ENCODE peak calls at places on chromosomes 4 and X, in nine cellular contexts. V is cardiac muscle cell, Y is astrocyte of the spinal cord, D is Peyer's patch, K is fibroblast of mammary gland, Q is GM06990, O is fibroblast of pulmonary artery, U is cardiac fibroblast, F is AG04449. C is an unnamed sample.

GRCh38 chr4:95209942-95210341 is 338.8 kb downstream of the UNC5C start:
- DNase-seq in V (no peak), Y (no peak), D (no peak), K (no peak), Q (no peak), O (no peak), U (no peak), F (no peak), C (no peak)

GRCh38 chr4:24645765-24646550 is 61.6 kb upstream of the DHX15 start:
- DNase-seq in V (no peak), Y (no peak), D (no peak), K (no peak), Q (no peak), O (no peak), U (no peak), F (no peak), C (no peak)

GRCh38 chr4:156248921-156249320 is 295.3 kb upstream of the CTSO start:
- DNase-seq in V (no peak), Y (no peak), D (no peak), K (peak), Q (no peak), O (no peak), U (no peak), F (no peak), C (peak)

GRCh38 chr4:155249036-155249566 is 40.7 kb downstream of the NPY2R start:
- DNase-seq in V (no peak), Y (no peak), D (no peak), K (no peak), Q (no peak), O (no peak), U (no peak), F (no peak), C (peak)

GRCh38 chr4:55184600-55185523 is 59.5 kb upstream of the KDR start:
- DNase-seq in V (peak), Y (peak), D (no peak), K (peak), Q (no peak), O (peak), U (peak), F (peak), C (peak)

GRCh38 chr4:102625232-102625930 is 124.2 kb downstream of the NFKB1 start:
- DNase-seq in V (peak), Y (peak), D (no peak), K (peak), Q (peak), O (peak), U (peak), F (no peak), C (peak)

GRCh38 chr4:8228319-8229250 is 29.5 kb downstream of the SH3TC1 start:
- DNase-seq in V (peak), Y (peak), D (peak), K (peak), Q (peak), O (peak), U (peak), F (peak), C (peak)

GRCh38 chr4:17521595-17521994 is 6.6 kb downstream of the CLRN2 start:
- DNase-seq in V (no peak), Y (no peak), D (no peak), K (no peak), Q (no peak), O (no peak), U (no peak), F (no peak), C (no peak)

GRCh38 chrX:135931644-135932487 is 38.4 kb downstream of the SAGE1 start:
- DNase-seq in V (peak), Y (peak), D (peak), K (peak), Q (no peak), O (peak), U (peak), F (no peak), C (peak)

GRCh38 chrX:24594531-24594930 is 52.6 kb downstream of the PCYT1B start:
- DNase-seq in V (no peak), Y (no peak), D (no peak), K (no peak), Q (no peak), O (no peak), U (no peak), F (no peak), C (no peak)

GRCh38 chr4:38002451-38003071 is 42.4 kb downstream of the PTTG2 start:
- DNase-seq in V (no peak), Y (no peak), D (no peak), K (peak), Q (no peak), O (peak), U (peak), F (no peak), C (peak)

DNA sequence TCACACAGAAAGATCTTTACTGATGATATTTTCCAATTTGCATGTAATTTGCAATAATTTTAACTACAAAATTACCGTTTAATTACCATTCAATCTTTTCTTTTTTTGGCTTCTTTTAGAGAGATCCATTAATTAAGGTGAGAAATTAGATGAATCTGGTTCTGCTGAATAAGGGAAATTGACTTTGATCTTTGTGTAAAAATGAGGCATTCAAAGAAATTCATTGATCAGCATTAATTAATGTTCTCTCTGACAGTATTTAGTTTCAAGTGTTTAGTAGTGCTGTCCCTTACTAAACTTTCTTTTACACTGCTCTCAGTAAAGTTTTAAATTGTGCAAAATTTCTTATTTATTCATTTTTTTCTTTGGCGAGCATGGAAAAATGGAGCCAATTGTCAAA is 97.2 kb upstream of the KCTD8 start:
- DNase-seq in V (no peak), Y (no peak), D (no peak), K (no peak), Q (no peak), O (no peak), U (no peak), F (no peak), C (no peak)
- H3K4me3 ChIP-seq in V (no peak), Y (no peak), D (no peak), K (no peak), Q (no peak), O (no peak), U (no peak), F (no peak), C (no peak)

GRCh38 chr4:113103556-113103955 is 54.1 kb downstream of the ANK2 start:
- DNase-seq in V (no peak), Y (no peak), D (no peak), K (no peak), Q (no peak), O (no peak), U (no peak), F (no peak), C (no peak)

GRCh38 chr4:113101669-113102068 is 52.2 kb downstream of the ANK2 start:
- DNase-seq in V (peak), Y (peak), D (no peak), K (peak), Q (no peak), O (peak), U (peak), F (peak), C (peak)

GRCh38 chr4:113109106-113109740 is 59.8 kb downstream of the ANK2 start:
- DNase-seq in V (no peak), Y (no peak), D (no peak), K (no peak), Q (no peak), O (no peak), U (no peak), F (no peak), C (no peak)

GRCh38 chr4:113106076-113106475 is 56.6 kb downstream of the ANK2 start:
- DNase-seq in V (peak), Y (peak), D (no peak), K (peak), Q (no peak), O (peak), U (peak), F (peak), C (peak)
- TF ChIP-seq CTCF in V (peak), Y (peak), D (peak), K (peak), Q (peak), O (peak), U (peak), F (peak), C (peak)

DNA sequence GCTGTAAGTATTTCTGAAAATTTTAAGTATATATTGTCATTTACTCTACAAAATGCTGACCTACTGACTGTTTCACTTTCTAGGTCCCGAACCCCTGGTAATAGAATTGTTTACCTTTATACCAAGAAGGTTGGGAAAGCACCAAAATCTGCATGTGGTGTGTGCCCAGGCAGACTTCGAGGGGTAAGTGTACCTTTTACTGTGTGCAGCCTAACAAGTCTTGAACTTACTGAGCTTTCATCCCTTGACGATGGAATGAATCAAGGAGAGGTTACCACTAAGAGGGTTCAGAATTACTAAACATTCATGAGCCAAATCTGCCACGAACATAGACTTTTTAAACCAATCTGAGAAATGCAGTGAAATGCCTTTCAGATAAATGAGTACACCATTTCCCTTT is 1.6 kb downstream of the RPL34 start:
- DNase-seq in V (no peak), Y (no peak), D (no peak), K (no peak), Q (no peak), O (no peak), U (no peak), F (no peak), C (no peak)
- H3K4me3 ChIP-seq in V (peak), Y (peak), D (no peak), K (peak), Q (peak), O (peak), U (peak), F (no peak), C (peak)

DNA sequence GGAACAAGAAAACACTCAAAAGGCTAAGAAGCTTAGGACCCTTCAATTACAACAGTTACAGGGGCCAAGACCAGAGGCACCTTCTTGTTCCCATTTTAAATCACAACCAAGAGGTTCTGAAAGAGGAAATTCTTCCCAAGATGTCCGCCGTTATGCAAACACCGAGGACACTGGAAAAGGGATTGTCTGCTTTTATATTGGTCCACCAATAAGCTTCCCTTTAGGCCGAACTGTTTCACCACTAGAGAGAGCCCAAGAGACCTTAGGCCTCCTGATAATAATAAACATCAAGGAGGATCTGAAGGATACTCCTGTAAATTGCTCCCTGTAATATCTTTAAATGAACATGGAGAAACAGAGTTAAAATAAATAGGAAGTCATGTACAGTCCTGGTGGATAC is 92.6 kb upstream of the NLRP2B start:
- DNase-seq in V (no peak), Y (no peak), D (no peak), K (no peak), Q (no peak), O (no peak), U (peak), F (no peak), C (peak)
- TF ChIP-seq CTCF in V (no peak), Y (no peak), D (no peak), K (no peak), Q (no peak), O (no peak), U (no peak), F (no peak), C (no peak)

GRCh38 chrX:104288269-104288668 is 33.5 kb upstream of the ESX1 start:
- DNase-seq in V (peak), Y (no peak), D (no peak), K (no peak), Q (no peak), O (no peak), U (no peak), F (no peak), C (no peak)
- H3K4me3 ChIP-seq in V (no peak), Y (no peak), D (no peak), K (no peak), Q (no peak), O (no peak), U (no peak), F (no peak), C (no peak)

DNA sequence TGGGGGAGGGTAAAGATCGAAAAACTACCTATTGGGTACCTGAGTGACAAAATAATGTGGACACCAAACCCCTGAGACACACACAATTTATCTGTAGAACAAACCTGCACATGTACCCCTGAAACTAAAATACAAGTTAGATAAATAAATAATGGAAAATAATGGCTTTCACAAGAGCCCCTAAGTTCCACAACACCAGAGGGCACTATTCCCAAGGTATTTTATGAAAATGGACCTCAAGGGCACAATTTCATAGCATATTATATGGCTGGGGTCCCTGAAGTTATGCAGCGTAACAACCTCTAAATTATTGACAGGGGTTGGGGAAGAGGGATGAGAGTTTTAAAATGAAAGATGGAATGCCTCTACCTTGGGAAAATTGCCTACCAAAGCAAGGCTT is 81.3 kb upstream of the TMEM33 start:
- DNase-seq in V (no peak), Y (no peak), D (no peak), K (no peak), Q (no peak), O (no peak), U (no peak), F (no peak), C (no peak)
- TF ChIP-seq CTCF in V (peak), Y (no peak), D (no peak), K (peak), Q (peak), O (peak), U (peak), F (no peak), C (no peak)

DNA sequence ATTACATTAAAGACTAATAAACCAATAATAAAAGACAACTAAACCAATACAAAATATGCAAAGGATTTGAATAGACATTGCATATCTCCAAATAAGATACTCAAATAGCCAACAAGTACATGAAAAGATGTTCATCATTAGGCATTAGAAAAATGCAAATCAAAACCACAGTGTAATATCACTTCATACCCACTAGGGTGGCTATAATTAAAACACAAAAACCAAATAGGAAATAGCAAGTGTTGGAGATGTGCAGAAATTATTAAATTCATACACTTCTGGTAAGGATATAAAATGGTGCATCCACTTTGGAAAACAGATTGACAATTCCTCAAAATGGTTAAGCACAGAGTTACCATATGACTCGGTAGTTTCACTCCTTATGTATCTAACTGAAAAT is 860.8 kb upstream of the DIAPH2 start:
- DNase-seq in V (no peak), Y (no peak), D (no peak), K (no peak), Q (no peak), O (no peak), U (no peak), F (no peak), C (no peak)
- H3K4me3 ChIP-seq in V (no peak), Y (no peak), D (no peak), K (no peak), Q (no peak), O (no peak), U (no peak), F (no peak), C (no peak)

DNA sequence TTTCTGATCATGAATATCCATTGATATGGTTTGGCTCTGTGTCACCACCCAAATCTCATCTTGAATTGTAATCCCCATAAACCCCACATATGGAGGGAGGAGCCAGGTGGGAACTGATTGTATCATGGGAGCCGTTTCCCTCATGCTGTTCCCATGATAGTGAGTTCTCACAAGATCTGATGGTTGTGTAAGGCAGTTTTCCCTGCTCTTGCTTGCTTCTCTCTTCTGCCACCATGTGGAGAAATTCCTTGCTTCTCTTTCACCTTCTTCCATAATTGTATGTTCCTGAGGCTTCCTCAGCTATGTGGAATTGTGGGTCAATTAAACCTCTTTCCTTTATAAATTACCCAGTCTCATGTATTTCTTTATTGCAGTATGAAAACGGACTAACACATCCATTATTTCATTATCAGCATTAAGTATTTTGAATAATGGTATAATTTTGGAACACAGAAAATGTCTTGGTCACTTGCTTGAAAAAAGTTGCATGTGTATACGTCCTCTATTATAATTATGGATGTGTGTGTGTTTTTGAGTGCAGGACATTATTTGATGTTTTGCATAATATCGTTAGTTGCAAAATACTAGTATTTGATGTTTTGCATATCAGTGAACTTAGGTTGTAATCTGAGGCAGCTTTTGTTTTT is 334.6 kb downstream of the PCDH10 start:
- DNase-seq in V (peak), Y (peak), D (no peak), K (peak), Q (no peak), O (peak), U (peak), F (no peak), C (peak)
- TF ChIP-seq CTCF in V (peak), Y (peak), D (no peak), K (no peak), Q (no peak), O (peak), U (peak), F (peak), C (peak)

C was measured in epithelial cell of esophagus.